ENCODE peak calls at places on chromosomes 7 and 10, in six cellular contexts. Q, C, B, F, Y and U are unnamed samples.

GRCh38 chr7:30041526-30042269 is 13.5 kb downstream of the PLEKHA8 start:
- DNase-seq in Q (no peak), C (no peak), B (no peak), F (no peak), Y (no peak), U (no peak)

GRCh38 chr10:59748834-59749233 is 4.4 kb downstream of the MRLN start:
- DNase-seq in Q (no peak), C (no peak), B (no peak), F (no peak), Y (no peak), U (no peak)

GRCh38 chr7:55026086-55026790 is 7.4 kb downstream of the EGFR start:
- DNase-seq in Q (no peak), C (no peak), B (no peak), F (no peak), Y (no peak), U (no peak)

GRCh38 chr10:93503075-93503474 is 6.7 kb downstream of the CEP55 start:
- DNase-seq in Q (no peak), C (no peak), B (no peak), F (no peak), Y (no peak), U (no peak)

GRCh38 chr10:121310151-121310711 is 288.0 kb downstream of the FGFR2 start:
- DNase-seq in Q (no peak), C (no peak), B (no peak), F (no peak), Y (peak), U (no peak)

GRCh38 chr7:123709525-123709924 is 39.3 kb downstream of the WASL start:
- DNase-seq in Q (no peak), C (no peak), B (no peak), F (no peak), Y (no peak), U (no peak)

GRCh38 chr7:1992554-1992953 is 240.2 kb downstream of the MAD1L1 start:
- DNase-seq in Q (no peak), C (no peak), B (no peak), F (no peak), Y (no peak), U (no peak)

GRCh38 chr10:43074409-43074808 is 2.5 kb upstream of the RET start:
- DNase-seq in Q (no peak), C (no peak), B (no peak), F (no peak), Y (no peak), U (no peak)

GRCh38 chr7:13037216-13037615 is 349.8 kb downstream of the ARL4A start:
- DNase-seq in Q (peak), C (no peak), B (no peak), F (no peak), Y (no peak), U (no peak)

GRCh38 chr7:147646568-147646967 is 944.0 kb upstream of the C7orf33 start:
- DNase-seq in Q (no peak), C (no peak), B (no peak), F (no peak), Y (no peak), U (no peak)

GRCh38 chr10:79007843-79008319 is 60.9 kb upstream of the ZMIZ1 start:
- DNase-seq in Q (no peak), C (no peak), B (no peak), F (no peak), Y (no peak), U (no peak)

GRCh38 chr10:132632091-132632561 is 94.5 kb downstream of the INPP5A start:
- DNase-seq in Q (no peak), C (no peak), B (no peak), F (no peak), Y (no peak), U (no peak)

GRCh38 chr10:1198453-1199344 is 142.5 kb downstream of the WDR37 start:
- DNase-seq in Q (no peak), C (no peak), B (peak), F (no peak), Y (peak), U (no peak)

GRCh38 chr10:126059101-126059826 is 162.9 kb downstream of the FANK1 start:
- DNase-seq in Q (no peak), C (no peak), B (no peak), F (peak), Y (no peak), U (peak)

GRCh38 chr10:124589491-124590006 is 127.9 kb downstream of the LHPP start:
- DNase-seq in Q (no peak), C (no peak), B (peak), F (no peak), Y (no peak), U (no peak)

GRCh38 chr7:44277391-44277790 is 48.0 kb downstream of the CAMK2B start:
- DNase-seq in Q (no peak), C (no peak), B (no peak), F (no peak), Y (no peak), U (no peak)

GRCh38 chr7:28096713-28097112 is 83.9 kb downstream of the JAZF1 start:
- DNase-seq in Q (peak), C (peak), B (peak), F (no peak), Y (peak), U (no peak)

GRCh38 chr10:35268791-35269257 is 67.5 kb upstream of the CCNY start:
- DNase-seq in Q (no peak), C (no peak), B (no peak), F (no peak), Y (no peak), U (no peak)

GRCh38 chr7:92366730-92367129 is 80.6 kb upstream of the GATAD1 start:
- DNase-seq in Q (no peak), C (no peak), B (no peak), F (no peak), Y (no peak), U (peak)

GRCh38 chr7:10083766-10084165 is 889.9 kb upstream of the PHF14 start:
- DNase-seq in Q (no peak), C (no peak), B (no peak), F (no peak), Y (no peak), U (no peak)

GRCh38 chr7:151212626-151213025 is 2.3 kb upstream of the H2BK1 start:
- DNase-seq in Q (no peak), C (no peak), B (no peak), F (no peak), Y (no peak), U (no peak)

GRCh38 chr7:121504478-121504877 is 108.4 kb upstream of the FAM3C start:
- DNase-seq in Q (peak), C (no peak), B (no peak), F (no peak), Y (no peak), U (peak)

GRCh38 chr7:157016352-157017041 is 6.0 kb upstream of the MNX1 start:
- DNase-seq in Q (no peak), C (peak), B (no peak), F (no peak), Y (peak), U (no peak)

GRCh38 chr7:19488056-19488455 is 220.8 kb downstream of the POLR1F start:
- DNase-seq in Q (no peak), C (no peak), B (no peak), F (no peak), Y (no peak), U (no peak)

GRCh38 chr7:66326501-66327180 is 121.5 kb downstream of the TPST1 start:
- DNase-seq in Q (peak), C (no peak), B (no peak), F (no peak), Y (no peak), U (peak)

GRCh38 chr10:14383266-14383665 is 52.5 kb upstream of the FRMD4A start:
- DNase-seq in Q (no peak), C (no peak), B (no peak), F (no peak), Y (no peak), U (no peak)

GRCh38 chr10:26215923-26216576 is 524 bp upstream of the GAD2 start:
- DNase-seq in Q (no peak), C (no peak), B (no peak), F (no peak), Y (peak), U (no peak)

GRCh38 chr10:102775973-102776669 is 32.4 kb downstream of the WBP1L start:
- DNase-seq in Q (peak), C (no peak), B (peak), F (no peak), Y (peak), U (no peak)

GRCh38 chr7:149787428-149788299 is 14.3 kb upstream of the ZNF467 start:
- DNase-seq in Q (no peak), C (no peak), B (peak), F (no peak), Y (peak), U (no peak)

GRCh38 chr10:33335800-33336605 is 1.5 kb upstream of the NRP1 start:
- DNase-seq in Q (no peak), C (no peak), B (peak), F (no peak), Y (peak), U (no peak)

GRCh38 chr10:48634984-48635557 is 30.2 kb upstream of the ARHGAP22 start:
- DNase-seq in Q (no peak), C (no peak), B (no peak), F (no peak), Y (no peak), U (no peak)

GRCh38 chr10:83127942-83128575 is 1011.2 kb upstream of the GHITM start:
- DNase-seq in Q (no peak), C (no peak), B (no peak), F (no peak), Y (no peak), U (no peak)

GRCh38 chr7:116776610-116777289 is 85.6 kb upstream of the CAPZA2 start:
- DNase-seq in Q (no peak), C (no peak), B (no peak), F (peak), Y (no peak), U (peak)

GRCh38 chr7:28647076-28647421 is 234.7 kb downstream of the CREB5 start:
- DNase-seq in Q (no peak), C (no peak), B (no peak), F (no peak), Y (no peak), U (no peak)

GRCh38 chr7:41117431-41117830 is 585.5 kb downstream of the INHBA start:
- DNase-seq in Q (no peak), C (no peak), B (no peak), F (no peak), Y (no peak), U (no peak)

GRCh38 chr10:109967739-109968088 is 40.1 kb upstream of the ADD3 start:
- DNase-seq in Q (no peak), C (no peak), B (no peak), F (no peak), Y (no peak), U (no peak)

GRCh38 chr7:4958477-4959301 is at the start of gene MMD2:
- DNase-seq in Q (no peak), C (no peak), B (no peak), F (no peak), Y (peak), U (no peak)

GRCh38 chr7:149884541-149884940 is 10.8 kb downstream of the ATP6V0E2 start:
- DNase-seq in Q (no peak), C (no peak), B (no peak), F (no peak), Y (no peak), U (no peak)

GRCh38 chr10:107611101-107611500 is 446.6 kb upstream of the SORCS1 start:
- DNase-seq in Q (no peak), C (no peak), B (no peak), F (no peak), Y (no peak), U (no peak)

DNA sequence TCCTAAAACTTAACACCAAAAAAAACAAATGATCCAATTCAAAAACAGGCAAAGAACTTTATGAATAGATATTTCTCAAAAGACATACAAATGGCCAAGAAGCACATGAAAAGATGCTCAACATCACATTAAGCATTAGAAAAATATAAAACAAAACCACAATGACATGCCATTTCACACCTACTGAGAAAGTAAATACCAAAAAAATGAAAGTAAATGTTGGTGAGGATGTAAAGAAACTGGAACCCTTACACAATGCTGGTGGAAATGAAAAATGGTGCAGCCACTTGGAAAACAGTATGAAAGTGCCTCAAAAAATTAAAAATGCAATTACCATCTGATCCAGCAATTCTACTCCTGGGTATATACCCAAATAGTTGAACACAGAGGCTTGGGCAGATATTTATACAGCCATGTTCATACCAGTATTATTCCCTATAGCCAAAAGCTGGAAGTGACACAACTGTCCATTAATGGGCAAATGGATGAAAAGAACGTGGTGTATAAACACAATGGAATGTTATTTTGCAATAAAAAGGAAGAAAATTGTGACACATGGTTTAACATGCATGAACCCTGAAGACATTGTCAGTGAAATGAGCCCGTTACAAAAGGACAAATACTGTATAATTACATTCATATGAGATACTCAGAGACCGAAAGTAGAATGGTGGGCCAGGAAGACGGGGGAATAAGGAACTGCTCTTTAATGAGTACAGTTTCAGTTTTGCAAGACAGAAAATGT is 89.0 kb downstream of the JMJD1C start:
- DNase-seq in Q (no peak), C (peak), B (no peak), F (no peak), Y (no peak), U (peak)
- H3K4me3 ChIP-seq in Q (no peak), C (no peak), B (no peak), F (no peak), Y (no peak), U (peak)

GRCh38 chr7:159280008-159280407 is 135.3 kb upstream of the VIPR2 start:
- DNase-seq in Q (no peak), C (no peak), B (no peak), F (no peak), Y (no peak), U (no peak)
- TF ChIP-seq CTCF in Q (no peak), C (no peak), B (no peak), F (no peak), Y (no peak), U (no peak)

DNA sequence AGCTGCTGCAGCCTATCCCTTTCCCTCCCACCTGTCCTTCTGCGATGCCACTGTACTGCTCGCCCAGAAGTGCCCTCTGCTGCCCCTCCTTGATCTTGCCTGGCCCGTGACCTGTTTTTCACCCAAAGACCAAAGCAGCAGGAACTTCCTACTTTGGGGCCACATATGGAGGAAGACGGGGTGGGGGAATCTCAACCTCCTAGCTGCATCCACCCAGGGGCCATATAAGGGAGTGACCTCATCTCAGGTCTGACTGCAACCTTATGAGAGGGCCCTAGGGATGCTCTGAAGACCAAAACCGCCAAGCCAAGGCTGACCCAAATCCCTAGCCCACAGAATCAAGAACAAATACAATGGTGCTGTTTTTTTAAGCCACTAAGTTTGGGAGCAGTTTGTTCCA is 15.7 kb downstream of the PRKCQ start:
- DNase-seq in Q (no peak), C (no peak), B (no peak), F (no peak), Y (no peak), U (no peak)
- H3K4me3 ChIP-seq in Q (no peak), C (no peak), B (no peak), F (no peak), Y (no peak), U (no peak)

GRCh38 chr7:155807805-155808550 is 4.3 kb downstream of the SHH start:
- DNase-seq in Q (no peak), C (no peak), B (no peak), F (no peak), Y (no peak), U (no peak)

GRCh38 chr7:155805826-155806095 is 6.5 kb downstream of the SHH start:
- DNase-seq in Q (no peak), C (no peak), B (no peak), F (no peak), Y (no peak), U (no peak)

GRCh38 chr7:155807013-155807804 is 5.1 kb downstream of the SHH start:
- DNase-seq in Q (no peak), C (no peak), B (no peak), F (no peak), Y (peak), U (no peak)

GRCh38 chr7:155804897-155805825 is 7.1 kb downstream of the SHH start:
- DNase-seq in Q (no peak), C (no peak), B (peak), F (no peak), Y (peak), U (no peak)

DNA sequence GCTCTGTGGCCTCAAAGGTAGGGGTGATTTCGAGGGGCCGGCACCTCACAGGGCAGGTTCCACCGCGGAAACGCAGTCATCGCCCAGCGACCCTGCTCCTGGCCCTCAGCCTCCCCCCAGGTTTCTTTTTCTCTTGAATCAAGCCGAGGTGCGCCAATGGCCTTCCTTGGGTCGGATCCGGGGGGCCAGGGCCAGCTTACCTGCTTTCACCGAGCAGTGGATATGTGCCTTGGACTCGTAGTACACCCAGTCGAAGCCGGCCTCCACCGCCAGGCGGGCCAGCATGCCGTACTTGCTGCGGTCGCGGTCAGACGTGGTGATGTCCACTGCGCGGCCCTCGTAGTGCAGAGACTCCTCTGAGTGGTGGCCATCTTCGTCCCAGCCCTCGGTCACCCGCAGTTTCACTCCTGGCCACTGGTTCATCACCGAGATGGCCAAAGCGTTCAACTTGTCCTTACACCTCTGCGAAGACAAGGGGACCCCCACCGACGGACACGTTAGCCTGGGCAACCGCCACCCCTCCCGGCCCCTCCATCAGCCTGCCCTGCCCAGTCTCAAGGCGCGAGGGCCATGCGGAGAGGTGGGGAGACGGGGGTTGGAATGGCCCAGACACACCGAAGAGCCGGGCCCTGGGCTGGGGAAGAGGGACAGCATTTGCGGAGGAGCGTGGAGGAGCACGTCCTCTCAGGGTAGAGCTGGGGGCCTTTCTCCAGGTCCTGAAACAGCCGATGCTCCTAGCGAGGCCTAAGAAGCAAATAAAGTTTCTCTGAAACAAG is 6.0 kb downstream of the SHH start:
- DNase-seq in Q (no peak), C (no peak), B (no peak), F (no peak), Y (peak), U (no peak)
- TF ChIP-seq CTCF in Q (no peak), C (no peak), B (no peak), F (no peak), Y (peak), U (no peak)

GRCh38 chr7:42226354-42226941 is 10.6 kb downstream of the GLI3 start:
- DNase-seq in Q (no peak), C (no peak), B (no peak), F (no peak), Y (peak), U (no peak)

GRCh38 chr7:42227931-42228591 is 8.9 kb downstream of the GLI3 start:
- DNase-seq in Q (no peak), C (no peak), B (no peak), F (no peak), Y (peak), U (no peak)

GRCh38 chr7:42224391-42225003 is 12.5 kb downstream of the GLI3 start:
- DNase-seq in Q (no peak), C (no peak), B (no peak), F (no peak), Y (peak), U (no peak)

GRCh38 chr7:42231043-42231442 is 6.0 kb downstream of the GLI3 start:
- DNase-seq in Q (no peak), C (no peak), B (no peak), F (no peak), Y (no peak), U (no peak)

GRCh38 chr7:42227523-42227922 is 9.5 kb downstream of the GLI3 start:
- DNase-seq in Q (no peak), C (no peak), B (no peak), F (no peak), Y (peak), U (no peak)
- H3K4me3 ChIP-seq in Q (no peak), C (no peak), B (peak), F (no peak), Y (peak), U (no peak)

DNA sequence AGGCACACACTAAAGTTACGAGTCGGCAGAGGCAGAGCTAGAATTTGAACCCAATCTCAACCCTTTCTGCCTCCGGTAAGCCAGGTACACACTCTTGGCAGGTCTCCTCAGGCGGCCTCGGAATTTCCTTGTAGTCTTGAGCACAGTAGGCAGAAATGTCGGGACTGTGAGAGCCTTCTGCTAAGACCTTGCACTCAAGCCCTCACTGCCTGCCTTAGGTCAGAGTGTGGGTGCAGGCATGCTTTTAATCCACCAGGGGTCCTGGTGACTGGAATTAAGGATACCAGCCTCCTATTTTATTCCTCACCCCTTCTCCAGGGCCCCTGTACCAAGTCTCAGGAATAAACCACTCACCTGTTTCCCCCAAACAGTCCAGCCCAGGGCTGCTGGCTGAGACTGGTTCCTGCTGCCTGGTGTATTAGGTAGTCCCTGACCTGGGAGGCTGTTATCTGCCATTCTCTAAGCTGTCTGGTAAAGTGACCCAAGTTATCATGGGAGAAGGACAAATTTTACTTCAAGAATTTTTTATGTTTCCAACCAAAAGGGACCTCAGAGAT is 855 bp downstream of the ATP6V1F start:
- DNase-seq in Q (peak), C (peak), B (peak), F (no peak), Y (peak), U (no peak)
- TF ChIP-seq CTCF in Q (peak), C (peak), B (no peak), F (peak), Y (peak), U (peak)

GRCh38 chr10:10138685-10139084 is 879.0 kb upstream of the CELF2 start:
- DNase-seq in Q (no peak), C (no peak), B (no peak), F (no peak), Y (no peak), U (no peak)

GRCh38 chr10:10141983-10142382 is 875.7 kb upstream of the CELF2 start:
- DNase-seq in Q (no peak), C (no peak), B (no peak), F (no peak), Y (peak), U (no peak)
- H3K4me3 ChIP-seq in Q (no peak), C (no peak), B (no peak), F (no peak), Y (no peak), U (no peak)